ENCODE peak calls at places on chromosome 1, in seven cellular contexts. F, Z, S, T, W, J and L are unnamed samples.

GRCh38 chr1:156815307-156815826 is 1.3 kb downstream of the SH2D2A start:
- DNase-seq in W (peak), S (peak), T (no peak), J (peak), Z (no peak), F (peak), L (no peak)

GRCh38 chr1:243396424-243396823 is 140.6 kb downstream of the SDCCAG8 start:
- DNase-seq in T (no peak), F (no peak), Z (no peak), S (no peak), J (no peak), W (no peak), L (no peak)

GRCh38 chr1:43067856-43068751 is 104.0 kb downstream of the EBNA1BP2 start:
- DNase-seq in J (no peak), W (peak), Z (no peak), S (no peak), T (peak), F (no peak), L (no peak)

GRCh38 chr1:59903136-59903754 is 23.3 kb downstream of the CYP2J2 start:
- DNase-seq in J (no peak), Z (no peak), S (no peak), W (peak), F (peak), T (peak), L (no peak)

GRCh38 chr1:10631121-10631810 is 156.5 kb downstream of the PEX14 start:
- DNase-seq in T (no peak), J (no peak), S (no peak), Z (no peak), F (no peak), W (no peak), L (no peak)

GRCh38 chr1:87239997-87240396 is 88.7 kb upstream of the LMO4 start:
- DNase-seq in W (no peak), Z (no peak), J (no peak), F (no peak), T (no peak), S (no peak), L (no peak)

GRCh38 chr1:15966081-15966955 is 9.6 kb downstream of the ZBTB17 start:
- DNase-seq in Z (peak), T (no peak), F (peak), W (peak), J (no peak), S (no peak), L (no peak)

GRCh38 chr1:17040135-17040534 is 13.7 kb downstream of the SDHB start:
- DNase-seq in S (no peak), J (no peak), Z (no peak), W (no peak), T (no peak), F (no peak), L (no peak)

GRCh38 chr1:213651077-213651476 is 336.7 kb upstream of the PROX1 start:
- DNase-seq in J (no peak), W (no peak), T (no peak), F (no peak), S (no peak), Z (no peak), L (no peak)

GRCh38 chr1:237098517-237098916 is 56.5 kb downstream of the RYR2 start:
- DNase-seq in T (no peak), W (no peak), Z (no peak), F (peak), J (no peak), S (no peak), L (no peak)

GRCh38 chr1:205729945-205730610 is 19.9 kb downstream of the NUCKS1 start:
- DNase-seq in Z (no peak), S (no peak), F (no peak), W (peak), J (no peak), T (no peak), L (no peak)

GRCh38 chr1:28437924-28438699 is 67.7 kb upstream of the RCC1 start:
- DNase-seq in W (peak), Z (peak), T (peak), S (no peak), J (peak), F (peak), L (peak)

GRCh38 chr1:65792671-65793358 is at the start of gene PDE4B:
- DNase-seq in S (no peak), Z (no peak), F (no peak), T (peak), W (peak), J (no peak), L (no peak)

GRCh38 chr1:27862671-27863551 is 9.4 kb upstream of the THEMIS2 start:
- DNase-seq in S (no peak), Z (no peak), F (peak), J (peak), W (peak), T (no peak), L (no peak)

GRCh38 chr1:17768651-17769241 is 13.6 kb downstream of the ACTL8 start:
- DNase-seq in Z (no peak), S (peak), T (no peak), W (peak), J (peak), F (peak), L (no peak)

GRCh38 chr1:7070389-7071029 is 285.3 kb downstream of the CAMTA1 start:
- DNase-seq in T (peak), F (peak), W (peak), J (peak), Z (peak), S (peak), L (no peak)

GRCh38 chr1:61013953-61014667 is 68.3 kb upstream of the NFIA start:
- DNase-seq in F (no peak), S (no peak), T (no peak), W (no peak), Z (no peak), J (no peak), L (no peak)

GRCh38 chr1:153389394-153389793 is 1.5 kb downstream of the S100A8 start:
- DNase-seq in T (no peak), J (no peak), W (no peak), Z (no peak), S (no peak), F (no peak), L (no peak)

GRCh38 chr1:204080163-204080903 is 7.4 kb downstream of the SOX13 start:
- DNase-seq in S (peak), T (peak), W (peak), F (peak), J (peak), Z (peak), L (peak)

GRCh38 chr1:66732407-66733166 is 19.7 kb upstream of the DYNLT5 start:
- DNase-seq in S (no peak), J (no peak), F (peak), T (no peak), Z (no peak), W (no peak), L (no peak)

GRCh38 chr1:66575739-66576138 is 41.8 kb downstream of the SGIP1 start:
- DNase-seq in F (peak), W (peak), J (peak), Z (no peak), S (no peak), T (peak), L (no peak)

GRCh38 chr1:172870901-172871606 is 179.7 kb downstream of the TNFSF18 start:
- DNase-seq in W (peak), Z (no peak), F (peak), J (no peak), T (no peak), S (no peak), L (no peak)

GRCh38 chr1:201119206-201119814 is 7.1 kb upstream of the CACNA1S start:
- DNase-seq in J (no peak), F (peak), S (peak), Z (peak), T (peak), W (peak), L (no peak)

GRCh38 chr1:178870944-178871343 is at the start of gene ANGPTL1:
- DNase-seq in J (peak), T (no peak), Z (no peak), W (peak), F (no peak), S (no peak), L (no peak)

GRCh38 chr1:206706298-206706791 is 21.6 kb downstream of the MAPKAPK2 start:
- DNase-seq in J (no peak), W (peak), Z (no peak), F (no peak), S (no peak), T (peak), L (no peak)

GRCh38 chr1:172401907-172402306 is 18.6 kb upstream of the C1orf105 start:
- DNase-seq in F (no peak), S (no peak), W (no peak), J (no peak), Z (no peak), T (no peak), L (no peak)

DNA sequence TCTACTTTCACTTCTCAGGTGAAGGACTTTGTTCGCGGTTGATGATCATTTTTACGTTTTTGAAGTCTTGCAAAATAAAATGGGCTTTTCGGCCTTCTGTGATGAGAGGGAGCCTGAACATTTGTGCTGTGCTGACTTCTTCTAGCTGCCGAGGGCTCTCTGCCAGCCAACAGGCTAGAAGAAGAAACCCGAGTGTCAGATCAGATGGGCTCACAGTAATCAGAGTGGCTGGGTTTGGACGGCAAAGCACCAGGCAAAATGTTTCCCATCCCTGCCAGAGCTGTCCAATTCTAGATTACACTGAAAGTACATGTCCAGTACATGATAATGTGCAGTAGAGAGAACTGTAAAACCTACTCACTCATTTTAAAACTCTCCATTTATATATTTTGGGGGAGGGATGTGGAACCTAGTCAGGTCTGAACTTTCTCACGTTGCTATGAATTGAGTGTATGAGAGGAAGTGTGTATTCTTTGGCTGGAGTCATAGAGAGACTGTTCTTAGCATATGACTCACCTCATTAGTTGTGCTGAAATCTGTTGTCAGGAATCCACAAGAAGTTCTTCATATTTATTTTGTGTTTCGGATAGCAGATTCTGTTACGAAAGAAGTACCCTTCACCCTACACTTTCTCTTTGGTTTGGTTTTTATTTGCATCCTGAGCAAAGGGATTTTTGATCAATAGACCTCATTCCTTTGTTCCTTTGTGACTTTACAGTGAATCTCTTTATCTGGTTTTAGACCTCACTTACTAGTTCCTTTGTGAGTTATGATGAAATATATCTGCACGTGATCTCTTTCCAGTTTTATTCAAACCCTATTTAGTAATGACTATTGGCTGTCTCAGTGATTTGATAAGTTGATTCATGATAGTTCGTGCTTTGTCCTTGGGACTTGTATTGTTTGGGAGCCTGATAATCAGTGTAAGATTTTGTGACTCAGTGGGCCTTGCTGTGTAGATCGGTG is 4.8 kb downstream of the ATP1A1 start:
- DNase-seq in J (peak), Z (no peak), F (peak), W (peak), T (peak), S (no peak), L (peak)
- H3K4me3 ChIP-seq in J (peak), Z (no peak), F (peak), W (peak), T (peak), S (no peak), L (peak)

GRCh38 chr1:228500143-228500736 is 13.1 kb downstream of the RNF187 start:
- DNase-seq in T (no peak), Z (no peak), S (no peak), J (no peak), W (no peak), F (no peak), L (no peak)

GRCh38 chr1:228502522-228502921 is 15.3 kb downstream of the RNF187 start:
- DNase-seq in F (no peak), Z (no peak), S (peak), J (no peak), T (no peak), W (no peak), L (no peak)

GRCh38 chr1:228497817-228498216 is 10.6 kb downstream of the RNF187 start:
- DNase-seq in Z (no peak), T (no peak), W (no peak), S (no peak), F (no peak), J (no peak), L (no peak)

GRCh38 chr1:228497206-228497605 is 10.0 kb downstream of the RNF187 start:
- DNase-seq in Z (no peak), F (no peak), T (no peak), W (no peak), J (no peak), S (no peak), L (no peak)

DNA sequence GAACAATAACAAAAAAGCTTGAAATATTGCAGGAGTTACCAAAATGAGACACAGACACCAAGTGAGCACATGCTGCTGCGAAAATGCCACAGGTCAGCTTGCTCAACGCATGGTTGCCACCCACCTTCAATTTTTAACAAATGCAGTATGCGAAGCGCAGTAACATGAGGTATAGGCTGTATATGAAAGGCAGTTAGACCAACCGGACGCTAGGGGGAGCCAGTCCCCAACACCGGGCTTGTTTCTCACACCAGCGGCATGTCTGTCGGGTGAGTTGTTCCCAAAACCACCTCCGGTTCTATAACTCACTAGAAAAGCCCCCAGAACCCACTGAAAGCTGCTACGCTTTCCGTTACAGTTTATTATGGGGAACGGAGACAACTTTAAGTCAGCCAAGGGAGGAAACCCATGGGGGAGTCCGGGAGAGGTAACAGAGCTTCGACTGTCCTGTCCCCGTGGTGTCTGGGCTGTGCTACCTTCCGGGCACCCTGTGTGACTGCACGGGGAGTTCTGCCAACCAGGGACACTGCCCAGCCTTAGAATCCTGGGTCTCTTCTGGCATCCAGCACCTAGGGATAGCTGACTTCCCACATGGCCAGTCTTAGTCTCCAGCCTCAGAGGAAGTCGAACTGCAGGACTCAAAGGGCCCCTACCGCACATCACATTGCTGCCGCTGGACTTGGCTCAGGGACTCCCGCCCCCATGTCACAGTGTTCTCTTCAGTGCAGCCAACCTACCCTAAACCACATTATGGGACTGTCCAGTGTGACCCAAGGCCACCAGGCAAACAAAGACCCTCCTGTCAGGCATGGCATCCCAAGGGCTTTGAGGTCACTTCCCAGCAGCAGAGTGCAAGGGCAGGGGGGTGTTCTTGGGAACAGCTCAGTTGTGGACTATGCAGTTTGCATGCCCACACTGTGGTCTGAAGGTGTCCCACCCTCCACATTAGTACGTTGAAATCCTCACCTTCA is 14.0 kb downstream of the RNF187 start:
- DNase-seq in Z (peak), F (peak), J (peak), W (peak), T (peak), S (peak), L (peak)
- H3K4me3 ChIP-seq in Z (peak), F (no peak), J (no peak), W (peak), T (peak), S (no peak), L (peak)

DNA sequence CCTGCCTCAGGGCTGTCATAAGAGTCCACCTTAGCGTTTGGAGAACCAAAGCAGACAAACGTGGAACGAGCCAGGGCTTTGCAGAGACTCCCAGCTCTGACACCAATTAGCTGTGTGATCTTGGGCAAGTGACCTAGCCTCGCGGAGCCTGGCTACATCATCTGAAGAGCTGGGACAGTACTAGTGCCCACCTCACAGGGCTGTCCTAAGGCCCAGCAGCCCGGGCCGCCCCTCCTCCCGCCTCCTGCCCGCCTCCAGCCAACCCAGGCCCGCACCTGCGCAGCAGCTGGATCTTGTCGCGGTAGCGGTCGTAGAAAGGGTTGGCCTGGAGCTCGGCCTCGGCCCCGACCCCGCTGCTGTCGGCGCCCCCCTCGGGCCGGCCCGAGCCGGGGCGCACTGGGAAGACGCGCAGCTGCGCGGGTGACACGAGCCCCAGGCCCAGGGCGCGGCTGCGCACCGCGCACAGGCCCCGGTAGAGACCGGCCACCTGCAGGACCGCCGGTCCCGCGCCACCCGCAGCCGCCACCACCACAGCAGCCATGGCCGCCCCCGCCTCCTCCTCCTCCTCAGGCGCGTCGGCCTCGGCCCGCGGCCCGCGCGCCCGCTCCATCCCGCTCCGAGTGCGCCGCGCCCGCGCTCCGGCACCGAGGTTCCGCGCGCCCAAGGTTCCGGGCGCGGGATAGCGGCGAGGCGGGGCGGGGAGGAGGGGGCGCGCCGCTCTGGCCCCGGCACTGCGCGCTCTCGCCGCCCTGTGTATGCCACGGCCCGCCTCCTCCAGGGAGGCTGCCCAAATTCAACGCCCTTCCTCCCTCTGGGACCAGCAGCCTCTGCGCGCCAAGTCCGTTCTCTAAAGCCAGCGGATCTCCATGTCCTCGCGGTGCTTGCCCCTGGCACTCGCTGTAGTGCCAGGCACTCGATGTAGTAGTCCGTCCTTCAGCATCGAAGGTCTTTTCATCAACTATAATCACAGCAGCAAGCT is at the start of gene ATPAF1:
- DNase-seq in T (peak), F (peak), Z (peak), S (peak), W (peak), J (peak), L (peak)
- H3K4me3 ChIP-seq in T (peak), F (peak), Z (peak), S (peak), W (peak), J (peak), L (peak)

GRCh38 chr1:115642168-115643072 is 650 bp downstream of the VANGL1 start:
- DNase-seq in W (peak), T (peak), J (no peak), Z (peak), S (peak), F (peak), L (no peak)
- H3K4me3 ChIP-seq in W (peak), T (peak), J (peak), Z (peak), S (peak), F (peak), L (peak)